ENCODE peak calls at places on chromosomes 12 and 14, in five cellular contexts. L is A673, I is PC-3, J is Panc1, M is esophagus squamous epithelium. X is an unnamed sample.

GRCh38 chr14:73058923-73059311 is 583 bp downstream of the RBM25 start:
- DNase-seq in L (peak; percentile 38), I (peak; percentile 45), J (no peak), M (no peak), X (no peak)

GRCh38 chr14:62957562-62957961 is 87.7 kb downstream of the KCNH5 start:
- DNase-seq in L (no peak), I (peak; percentile 89), J (no peak), M (no peak), X (no peak)

GRCh38 chr14:68784995-68785816 is 7.7 kb downstream of the ZFP36L1 start:
- DNase-seq in L (no peak), I (peak; percentile 87), J (no peak), M (no peak), X (peak; percentile 74)

GRCh38 chr14:68379510-68380303 is 413.2 kb downstream of the ZFP36L1 start:
- DNase-seq in L (no peak), I (peak; percentile 98), J (no peak), M (no peak), X (no peak)

GRCh38 chr14:73477618-73478266 is 13.0 kb upstream of the RIOX1 start:
- DNase-seq in L (no peak), I (no peak), J (no peak), M (no peak), X (peak; percentile 44)

GRCh38 chr14:23446291-23446851 is 10.9 kb upstream of the MYH7 start:
- DNase-seq in L (no peak), I (no peak), J (no peak), M (no peak), X (no peak)

GRCh38 chr12:109445224-109445623 is 31.9 kb downstream of the KCTD10 start:
- DNase-seq in L (no peak), I (peak; percentile 68), J (no peak), M (no peak), X (no peak)

GRCh38 chr12:53324113-53324778 is 2.8 kb upstream of the AAAS start:
- DNase-seq in L (peak; percentile 22), I (no peak), J (no peak), M (no peak), X (no peak)

GRCh38 chr12:52043386-52044212 is 7.6 kb upstream of the NR4A1 start:
- DNase-seq in L (no peak), I (no peak), J (no peak), M (no peak), X (peak; percentile 90)

GRCh38 chr14:34436118-34436905 is 25.7 kb downstream of the SPTSSA start:
- DNase-seq in L (no peak), I (peak; percentile 79), J (no peak), M (no peak), X (no peak)

GRCh38 chr12:124609041-124609984 is 41.9 kb upstream of the NCOR2 start:
- DNase-seq in L (peak; percentile 58), I (peak; percentile 96), J (no peak), M (peak; percentile 53), X (peak; percentile 90)

GRCh38 chr14:88933203-88933602 is 108.8 kb downstream of the TTC8 start:
- DNase-seq in L (no peak), I (no peak), J (no peak), M (no peak), X (no peak)

GRCh38 chr14:88935083-88935482 is 110.6 kb downstream of the TTC8 start:
- DNase-seq in L (no peak), I (no peak), J (no peak), M (no peak), X (no peak)

GRCh38 chr14:88934231-88934898 is 109.9 kb downstream of the TTC8 start:
- DNase-seq in L (no peak), I (no peak), J (no peak), M (no peak), X (no peak)

GRCh38 chr14:88929656-88930436 is 105.4 kb downstream of the TTC8 start:
- DNase-seq in L (peak; percentile 5), I (peak; percentile 25), J (no peak), M (no peak), X (no peak)
- TF ChIP-seq CTCF in L (peak; percentile 18), I (peak; percentile 40), J (peak; percentile 11), M (no peak), X (no peak)

GRCh38 chr12:16352481-16352880 is 5.0 kb downstream of the MGST1 start:
- DNase-seq in L (no peak), I (peak; percentile 42), J (no peak), M (no peak), X (no peak)
- H3K4me1 ChIP-seq in L (no peaks in the 10 kb centered on the region), I (peaks cover 27% of the 10 kb centered on the region), J (peaks cover 4% of the 10 kb centered on the region), M (peaks cover 35% of the 10 kb centered on the region), X (no peaks in the 10 kb centered on the region)

DNA sequence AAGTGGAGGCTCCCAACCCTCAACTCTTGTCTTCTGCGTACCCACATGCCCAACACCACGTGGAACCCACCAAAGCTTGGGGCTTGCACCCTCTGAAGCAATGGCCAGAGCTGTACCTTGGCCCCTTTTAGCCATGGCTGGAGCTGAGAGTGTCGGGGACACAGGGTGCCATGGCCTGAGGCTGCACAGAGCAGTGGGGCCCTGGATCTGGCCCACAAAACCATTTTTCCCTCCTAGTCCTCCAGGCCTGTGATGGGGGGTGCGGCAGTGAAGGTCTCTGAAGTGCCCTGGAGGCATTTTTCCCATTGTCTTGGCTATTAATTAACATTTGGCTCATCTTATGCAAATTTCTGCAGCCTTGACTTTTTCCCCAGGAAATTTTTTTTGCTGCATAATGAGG is 18.8 kb upstream of the ASPG start:
- DNase-seq in L (no peak), I (no peak), J (no peak), M (no peak), X (no peak)
- H3K4me3 ChIP-seq in L (no peak overlapping the region), I (no peak overlapping the region), J (no peak overlapping the region), M (no peak overlapping the region), X (no peak overlapping the region)

DNA sequence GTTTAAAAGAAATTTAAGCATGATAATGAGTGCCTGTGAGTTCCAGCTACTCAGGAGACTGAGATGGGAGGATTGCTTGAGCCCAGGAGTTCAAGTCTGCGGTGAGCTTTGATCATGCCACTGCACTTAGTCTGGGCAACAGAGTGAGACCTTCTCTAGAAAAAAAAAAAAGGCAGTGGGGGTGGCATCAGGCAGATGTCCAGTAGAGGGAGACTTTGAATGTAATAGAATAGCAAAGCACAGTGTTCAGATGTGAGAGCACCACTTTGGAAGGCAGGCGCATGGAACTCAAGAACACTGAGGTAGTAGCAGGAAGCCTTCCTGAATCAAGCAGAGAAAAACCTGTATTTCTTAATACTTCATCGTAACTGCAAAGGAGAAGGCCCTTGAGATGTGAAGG is 394.5 kb upstream of the GARIN6 start:
- DNase-seq in L (peak; percentile 39), I (peak; percentile 32), J (no peak), M (no peak), X (no peak)
- TF ChIP-seq CTCF in L (peak; percentile 46), I (peak; percentile 59), J (peak; percentile 27), M (no peak), X (no peak)

GRCh38 chr12:55726911-55727310 is 1.9 kb downstream of the CD63 start:
- DNase-seq in L (no peak), I (no peak), J (no peak), M (no peak), X (peak; percentile 70)
- H3K4me1 ChIP-seq in L (peaks cover 16% of the 10 kb centered on the region), I (peaks cover 35% of the 10 kb centered on the region), J (peaks cover 31% of the 10 kb centered on the region), M (peaks cover 92% of the 10 kb centered on the region), X (peaks cover 76% of the 10 kb centered on the region)

GRCh38 chr14:87691482-87691881 is 301.5 kb downstream of the GALC start:
- DNase-seq in L (no peak), I (no peak), J (no peak), M (no peak), X (no peak)

GRCh38 chr14:87690076-87690661 is 302.8 kb downstream of the GALC start:
- DNase-seq in L (peak; percentile 19), I (no peak), J (no peak), M (no peak), X (no peak)

GRCh38 chr14:87687338-87687876 is 305.6 kb downstream of the GALC start:
- DNase-seq in L (no peak), I (no peak), J (no peak), M (no peak), X (no peak)

GRCh38 chr14:87686736-87687135 is 306.2 kb downstream of the GALC start:
- DNase-seq in L (no peak), I (no peak), J (no peak), M (no peak), X (no peak)
- H3K4me3 ChIP-seq in L (no peak overlapping the region), I (no peak overlapping the region), J (no peak overlapping the region), M (no peak overlapping the region), X (no peak overlapping the region)

DNA sequence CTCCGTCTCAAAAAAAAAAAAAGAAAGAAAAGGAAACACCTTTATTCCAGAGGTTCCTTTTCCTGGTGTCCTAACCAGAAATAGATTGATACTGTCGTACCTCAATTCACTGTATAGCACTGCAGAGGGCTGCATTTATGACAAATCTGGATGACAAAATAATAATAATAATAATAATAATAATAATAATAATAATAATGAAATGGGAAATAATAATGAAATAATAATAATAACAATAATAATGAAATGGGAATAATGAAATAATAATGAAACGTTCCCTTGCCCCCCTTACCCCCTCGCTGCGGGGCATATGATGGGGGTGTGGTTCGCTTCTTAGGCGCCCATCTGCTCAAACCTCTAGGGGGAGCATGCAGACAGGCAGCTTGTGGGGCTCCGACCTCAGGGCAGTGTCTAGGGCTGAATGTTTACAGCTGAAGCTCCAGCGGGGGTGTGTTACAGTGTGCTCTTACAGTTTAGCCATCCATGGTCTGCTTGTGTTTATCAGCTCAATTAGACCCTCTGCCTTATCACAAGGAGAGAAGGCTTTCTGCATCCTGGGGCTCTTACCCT is 1088.3 kb upstream of the SEL1L start:
- DNase-seq in L (no peak), I (no peak), J (no peak), M (no peak), X (peak; percentile 22)
- TF ChIP-seq CTCF in L (peak; percentile 14), I (no peak), J (no peak), M (no peak), X (no peak)

GRCh38 chr12:47277071-47277408 is 197.3 kb upstream of the AMIGO2 start:
- DNase-seq in L (no peak), I (no peak), J (no peak), M (no peak), X (peak; percentile 79)

GRCh38 chr12:47276253-47277070 is 196.7 kb upstream of the AMIGO2 start:
- DNase-seq in L (peak; percentile 86), I (peak; percentile 90), J (no peak), M (peak; percentile 5), X (no peak)

GRCh38 chr12:47280543-47281330 is 201.0 kb upstream of the AMIGO2 start:
- DNase-seq in L (no peak), I (no peak), J (no peak), M (no peak), X (no peak)

GRCh38 chr12:47274725-47275124 is 195.0 kb upstream of the AMIGO2 start:
- DNase-seq in L (no peak), I (no peak), J (no peak), M (no peak), X (no peak)

GRCh38 chr12:47277972-47278448 is 198.3 kb upstream of the AMIGO2 start:
- DNase-seq in L (peak; percentile 83), I (peak; percentile 97), J (peak; percentile 62), M (no peak), X (no peak)
- H3K4me1 ChIP-seq in L (peaks cover 22% of the 10 kb centered on the region), I (peaks cover 59% of the 10 kb centered on the region), J (no peaks in the 10 kb centered on the region), M (peaks cover 41% of the 10 kb centered on the region), X (peaks cover 19% of the 10 kb centered on the region)

X was measured in sigmoid colon.